ENCODE peak calls at places on chromosomes 5 and 9, in six cellular contexts. One of them, this sample, is unnamed.

GRCh38 chr5:23007762-23008161 is 154.6 kb upstream of the CDH12 start:
- DNase-seq in T1000: no peak
- DNase-seq in fibroblast of the conjunctiva: no peak
- DNase-seq in Right ventricle myocardium superior: no peak
- DNase-seq in NCI-H2029: no peak
- DNase-seq in central memory CD4-positive, alpha-beta T cell: no peak
- DNase-seq in this sample: no peak

GRCh38 chr9:130072515-130073235 is 19.0 kb downstream of the GPR107 start:
- DNase-seq in T1000: no peak
- DNase-seq in fibroblast of the conjunctiva: no peak
- DNase-seq in Right ventricle myocardium superior: no peak
- DNase-seq in NCI-H2029: no peak
- DNase-seq in central memory CD4-positive, alpha-beta T cell: no peak
- DNase-seq in this sample: no peak

GRCh38 chr5:157828031-157828948 is 30.7 kb downstream of the CLINT1 start:
- DNase-seq in T1000: no peak
- DNase-seq in fibroblast of the conjunctiva: no peak
- DNase-seq in Right ventricle myocardium superior: no peak
- DNase-seq in NCI-H2029: no peak
- DNase-seq in central memory CD4-positive, alpha-beta T cell: no peak
- DNase-seq in this sample: no peak

GRCh38 chr5:146344155-146345118 is 5.8 kb downstream of the POU4F3 start:
- DNase-seq in T1000: no peak
- DNase-seq in fibroblast of the conjunctiva: no peak
- DNase-seq in Right ventricle myocardium superior: no peak
- DNase-seq in NCI-H2029: peak
- DNase-seq in central memory CD4-positive, alpha-beta T cell: no peak
- DNase-seq in this sample: no peak

GRCh38 chr9:129891519-129891918 is 56.3 kb downstream of the USP20 start:
- DNase-seq in T1000: no peak
- DNase-seq in fibroblast of the conjunctiva: no peak
- DNase-seq in Right ventricle myocardium superior: no peak
- DNase-seq in NCI-H2029: no peak
- DNase-seq in central memory CD4-positive, alpha-beta T cell: no peak
- DNase-seq in this sample: no peak

GRCh38 chr5:24208540-24209141 is 436.1 kb downstream of the CDH10 start:
- DNase-seq in T1000: no peak
- DNase-seq in fibroblast of the conjunctiva: no peak
- DNase-seq in Right ventricle myocardium superior: no peak
- DNase-seq in NCI-H2029: no peak
- DNase-seq in central memory CD4-positive, alpha-beta T cell: no peak
- DNase-seq in this sample: no peak

GRCh38 chr9:93061791-93062299 is 3.3 kb downstream of the SUSD3 start:
- DNase-seq in T1000: no peak
- DNase-seq in fibroblast of the conjunctiva: no peak
- DNase-seq in Right ventricle myocardium superior: no peak
- DNase-seq in NCI-H2029: no peak
- DNase-seq in central memory CD4-positive, alpha-beta T cell: no peak
- DNase-seq in this sample: peak

GRCh38 chr5:90640484-90641059 is 82.0 kb downstream of the ADGRV1 start:
- DNase-seq in T1000: no peak
- DNase-seq in fibroblast of the conjunctiva: no peak
- DNase-seq in Right ventricle myocardium superior: no peak
- DNase-seq in NCI-H2029: peak
- DNase-seq in central memory CD4-positive, alpha-beta T cell: no peak
- DNase-seq in this sample: no peak

GRCh38 chr5:173968154-173968553 is 20.8 kb upstream of the C5orf47 start:
- DNase-seq in T1000: no peak
- DNase-seq in fibroblast of the conjunctiva: no peak
- DNase-seq in Right ventricle myocardium superior: no peak
- DNase-seq in NCI-H2029: no peak
- DNase-seq in central memory CD4-positive, alpha-beta T cell: no peak
- DNase-seq in this sample: no peak

GRCh38 chr5:120655828-120656435 is 191.8 kb downstream of the PRR16 start:
- DNase-seq in T1000: no peak
- DNase-seq in fibroblast of the conjunctiva: peak
- DNase-seq in Right ventricle myocardium superior: no peak
- DNase-seq in NCI-H2029: no peak
- DNase-seq in central memory CD4-positive, alpha-beta T cell: no peak
- DNase-seq in this sample: peak

GRCh38 chr5:172407861-172408260 is 46.5 kb downstream of the SH3PXD2B start:
- DNase-seq in T1000: peak
- DNase-seq in fibroblast of the conjunctiva: no peak
- DNase-seq in Right ventricle myocardium superior: no peak
- DNase-seq in NCI-H2029: no peak
- DNase-seq in central memory CD4-positive, alpha-beta T cell: no peak
- DNase-seq in this sample: no peak

GRCh38 chr9:83062653-83063527 is at the start of gene RASEF:
- DNase-seq in T1000: peak
- DNase-seq in fibroblast of the conjunctiva: no peak
- DNase-seq in Right ventricle myocardium superior: no peak
- DNase-seq in NCI-H2029: peak
- DNase-seq in central memory CD4-positive, alpha-beta T cell: no peak
- DNase-seq in this sample: peak

GRCh38 chr9:2916382-2916985 is 72.6 kb upstream of the PUM3 start:
- DNase-seq in T1000: no peak
- DNase-seq in fibroblast of the conjunctiva: no peak
- DNase-seq in Right ventricle myocardium superior: no peak
- DNase-seq in NCI-H2029: no peak
- DNase-seq in central memory CD4-positive, alpha-beta T cell: no peak
- DNase-seq in this sample: no peak

GRCh38 chr5:166725585-166725984 is 1565.9 kb upstream of the WWC1 start:
- DNase-seq in T1000: no peak
- DNase-seq in fibroblast of the conjunctiva: no peak
- DNase-seq in Right ventricle myocardium superior: no peak
- DNase-seq in NCI-H2029: no peak
- DNase-seq in central memory CD4-positive, alpha-beta T cell: no peak
- DNase-seq in this sample: no peak

GRCh38 chr5:102796014-102796413 is 40.9 kb downstream of the PAM start:
- DNase-seq in T1000: no peak
- DNase-seq in fibroblast of the conjunctiva: no peak
- DNase-seq in Right ventricle myocardium superior: no peak
- DNase-seq in NCI-H2029: peak
- DNase-seq in central memory CD4-positive, alpha-beta T cell: no peak
- DNase-seq in this sample: peak

GRCh38 chr5:157750320-157750719 is 6.8 kb downstream of the LSM11 start:
- DNase-seq in T1000: no peak
- DNase-seq in fibroblast of the conjunctiva: no peak
- DNase-seq in Right ventricle myocardium superior: no peak
- DNase-seq in NCI-H2029: no peak
- DNase-seq in central memory CD4-positive, alpha-beta T cell: no peak
- DNase-seq in this sample: no peak

GRCh38 chr5:6220346-6221088 is 157.8 kb downstream of the MED10 start:
- DNase-seq in T1000: no peak
- DNase-seq in fibroblast of the conjunctiva: no peak
- DNase-seq in Right ventricle myocardium superior: no peak
- DNase-seq in NCI-H2029: no peak
- DNase-seq in central memory CD4-positive, alpha-beta T cell: no peak
- DNase-seq in this sample: no peak

GRCh38 chr5:171207256-171207866 is 101.7 kb upstream of the TLX3 start:
- DNase-seq in T1000: peak
- DNase-seq in fibroblast of the conjunctiva: peak
- DNase-seq in Right ventricle myocardium superior: no peak
- DNase-seq in NCI-H2029: no peak
- DNase-seq in central memory CD4-positive, alpha-beta T cell: no peak
- DNase-seq in this sample: peak

GRCh38 chr9:136587145-136587943 is 41.5 kb upstream of the NOTCH1 start:
- DNase-seq in T1000: no peak
- DNase-seq in fibroblast of the conjunctiva: peak
- DNase-seq in Right ventricle myocardium superior: peak
- DNase-seq in NCI-H2029: no peak
- DNase-seq in central memory CD4-positive, alpha-beta T cell: no peak
- DNase-seq in this sample: no peak

GRCh38 chr9:88781500-88782391 is 209.5 kb upstream of the S1PR3 start:
- DNase-seq in T1000: no peak
- DNase-seq in fibroblast of the conjunctiva: peak
- DNase-seq in Right ventricle myocardium superior: peak
- DNase-seq in NCI-H2029: no peak
- DNase-seq in central memory CD4-positive, alpha-beta T cell: no peak
- DNase-seq in this sample: peak

GRCh38 chr5:171667341-171668096 is 118.1 kb upstream of the SMIM23 start:
- DNase-seq in T1000: peak
- DNase-seq in fibroblast of the conjunctiva: peak
- DNase-seq in Right ventricle myocardium superior: peak
- DNase-seq in NCI-H2029: no peak
- DNase-seq in central memory CD4-positive, alpha-beta T cell: no peak
- DNase-seq in this sample: no peak

GRCh38 chr9:124632077-124632621 is 125.0 kb upstream of the NR5A1 start:
- DNase-seq in T1000: no peak
- DNase-seq in fibroblast of the conjunctiva: peak
- DNase-seq in Right ventricle myocardium superior: no peak
- DNase-seq in NCI-H2029: no peak
- DNase-seq in central memory CD4-positive, alpha-beta T cell: no peak
- DNase-seq in this sample: no peak

GRCh38 chr9:136597965-136598364 is 52.1 kb upstream of the NOTCH1 start:
- DNase-seq in T1000: no peak
- DNase-seq in fibroblast of the conjunctiva: no peak
- DNase-seq in Right ventricle myocardium superior: no peak
- DNase-seq in NCI-H2029: no peak
- DNase-seq in central memory CD4-positive, alpha-beta T cell: no peak
- DNase-seq in this sample: no peak

GRCh38 chr9:94874316-94874715 is 147.8 kb downstream of the AOPEP start:
- DNase-seq in T1000: no peak
- DNase-seq in fibroblast of the conjunctiva: no peak
- DNase-seq in Right ventricle myocardium superior: no peak
- DNase-seq in NCI-H2029: no peak
- DNase-seq in central memory CD4-positive, alpha-beta T cell: no peak
- DNase-seq in this sample: no peak

GRCh38 chr5:178285399-178286225 is 53.0 kb upstream of the PHYKPL start:
- DNase-seq in T1000: no peak
- DNase-seq in fibroblast of the conjunctiva: no peak
- DNase-seq in Right ventricle myocardium superior: peak
- DNase-seq in NCI-H2029: no peak
- DNase-seq in central memory CD4-positive, alpha-beta T cell: no peak
- DNase-seq in this sample: no peak